ENCODE peak calls at places on chromosomes 3 and 15, in six cellular contexts. U is psoas muscle, Q is cardiac muscle cell, B is body of pancreas, Z is ovary, X is adipocyte. E is an unnamed sample.

GRCh38 chr3:97409612-97410011 is 354.9 kb upstream of the ARL6 start:
- DNase-seq in U (no peak), Q (no peak), B (no peak), Z (no peak), X (no peak), E (no peak)

GRCh38 chr15:90952901-90953677 is 1.6 kb upstream of the RCCD1 start:
- DNase-seq in U (no peak), Q (no peak), B (no peak), Z (no peak), X (no peak), E (no peak)

GRCh38 chr3:42192334-42193200 is 73.4 kb downstream of the CCK start:
- DNase-seq in U (no peak), Q (peak), B (no peak), Z (no peak), X (peak), E (no peak)

GRCh38 chr3:97350976-97351375 is 413.6 kb upstream of the ARL6 start:
- DNase-seq in U (no peak), Q (no peak), B (no peak), Z (no peak), X (no peak), E (no peak)

GRCh38 chr3:27729325-27729724 is 7.2 kb upstream of the EOMES start:
- DNase-seq in U (no peak), Q (no peak), B (no peak), Z (no peak), X (no peak), E (no peak)

GRCh38 chr3:62119139-62119538 is 254.2 kb downstream of the FEZF2 start:
- DNase-seq in U (peak), Q (peak), B (no peak), Z (no peak), X (no peak), E (no peak)

GRCh38 chr15:34821907-34822306 is 26.6 kb upstream of the ACTC1 start:
- DNase-seq in U (no peak), Q (no peak), B (no peak), Z (no peak), X (no peak), E (no peak)

GRCh38 chr3:3180421-3180820 is 930 bp upstream of the CRBN start:
- DNase-seq in U (no peak), Q (no peak), B (no peak), Z (no peak), X (no peak), E (no peak)

GRCh38 chr15:60936186-60936585 is 292.9 kb downstream of the RORA start:
- DNase-seq in U (no peak), Q (no peak), B (peak), Z (no peak), X (no peak), E (no peak)

GRCh38 chr15:52071570-52071969 is 41.0 kb downstream of the BCL2L10 start:
- DNase-seq in U (no peak), Q (no peak), B (peak), Z (no peak), X (no peak), E (no peak)

GRCh38 chr3:179860275-179861107 is 176.2 kb downstream of the PEX5L start:
- DNase-seq in U (no peak), Q (no peak), B (no peak), Z (no peak), X (no peak), E (no peak)

GRCh38 chr15:51904931-51905330 is 66.6 kb downstream of the LEO1 start:
- DNase-seq in U (no peak), Q (no peak), B (no peak), Z (no peak), X (no peak), E (no peak)

GRCh38 chr3:142857056-142857455 is 31.8 kb downstream of the PCOLCE2 start:
- DNase-seq in U (peak), Q (no peak), B (peak), Z (no peak), X (no peak), E (no peak)

GRCh38 chr3:107241217-107241616 is 136.0 kb upstream of the CCDC54 start:
- DNase-seq in U (peak), Q (no peak), B (peak), Z (peak), X (peak), E (no peak)

GRCh38 chr3:66588340-66588847 is 87.6 kb upstream of the LRIG1 start:
- DNase-seq in U (no peak), Q (no peak), B (no peak), Z (no peak), X (peak), E (peak)

GRCh38 chr3:183357564-183358079 is 70.8 kb downstream of the MCF2L2 start:
- DNase-seq in U (no peak), Q (no peak), B (no peak), Z (no peak), X (no peak), E (no peak)
- H3K4me3 ChIP-seq in U (no peak), Q (no peak), B (no peak), Z (no peak), X (no peak), E (no peak)

GRCh38 chr3:129607391-129608068 is 1.1 kb upstream of the PLXND1 start:
- DNase-seq in U (no peak), Q (no peak), B (no peak), Z (peak), X (no peak), E (no peak)
- H3K4me3 ChIP-seq in U (peak), Q (no peak), B (peak), Z (peak), X (peak), E (peak)

GRCh38 chr3:32239638-32240550 is 1.4 kb downstream of the CMTM8 start:
- DNase-seq in U (no peak), Q (peak), B (peak), Z (no peak), X (peak), E (no peak)
- H3K4me3 ChIP-seq in U (peak), Q (peak), B (peak), Z (no peak), X (no peak), E (peak)

DNA sequence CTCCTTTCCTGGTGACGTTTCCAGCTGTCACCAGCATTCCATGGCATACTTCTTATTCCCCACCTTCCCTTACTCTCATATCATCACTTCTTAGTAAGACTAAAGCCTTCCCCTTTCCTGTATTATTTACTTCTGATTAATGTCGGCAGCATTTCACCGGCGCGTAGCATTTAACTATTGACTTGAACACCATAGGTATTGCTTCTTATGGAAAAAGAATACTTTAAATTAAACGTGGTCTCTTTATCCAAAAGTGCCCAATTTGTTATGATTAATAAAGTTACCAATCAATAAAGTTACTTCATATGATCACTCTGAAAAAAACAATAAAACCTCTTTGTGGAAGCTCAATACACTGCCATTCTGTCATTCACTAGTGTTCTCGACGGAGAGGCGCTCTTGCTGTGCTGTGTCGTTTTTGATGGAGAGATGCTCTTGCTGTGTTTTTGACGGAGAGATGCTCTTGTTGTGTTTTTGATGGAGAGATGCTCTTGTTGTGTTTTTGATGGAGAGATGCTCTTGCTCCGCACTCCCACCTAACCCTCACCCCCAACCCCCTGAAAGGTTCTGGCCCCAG is 165.0 kb downstream of the XXYLT1 start:
- DNase-seq in U (no peak), Q (peak), B (no peak), Z (no peak), X (no peak), E (no peak)
- H3K4me3 ChIP-seq in U (peak), Q (no peak), B (no peak), Z (no peak), X (no peak), E (peak)

GRCh38 chr3:154224366-154224765 is 99.9 kb downstream of the DHX36 start:
- DNase-seq in U (no peak), Q (no peak), B (no peak), Z (no peak), X (no peak), E (no peak)
- H3K4me3 ChIP-seq in U (no peak), Q (no peak), B (no peak), Z (no peak), X (no peak), E (no peak)

E was measured in fibroblast of the aortic adventitia.